ENCODE peak calls at places on chromosome 16, in six cellular contexts. Z, W, P, F, N and D are unnamed samples.
A peak's percentile ranks its signal among the peaks of the same experiment; 100 is the strongest.

GRCh38 chr16:11093578-11094074 is 149.3 kb downstream of the CLEC16A start:
- DNase-seq in Z (no peak), W (no peak), P (no peak), F (no peak), N (no peak), D (no peak)

GRCh38 chr16:2282866-2283555 is 15.1 kb upstream of the RNPS1 start:
- DNase-seq in Z (no peak), W (no peak), P (no peak), F (no peak), N (no peak), D (no peak)

GRCh38 chr16:84777435-84777834 is 42.4 kb upstream of the CRISPLD2 start:
- DNase-seq in Z (no peak), W (no peak), P (no peak), F (no peak), N (no peak), D (no peak)

GRCh38 chr16:28538733-28539596 is at the start of gene NUPR1:
- DNase-seq in Z (peak; percentile 63), W (peak; percentile 62), P (no peak), F (no peak), N (peak; percentile 89), D (peak; percentile 14)

GRCh38 chr16:66372078-66372897 is 5.8 kb downstream of the CDH5 start:
- DNase-seq in Z (no peak), W (no peak), P (no peak), F (no peak), N (no peak), D (no peak)

GRCh38 chr16:23359092-23359760 is 57.1 kb downstream of the SCNN1B start:
- DNase-seq in Z (no peak), W (peak; percentile 59), P (no peak), F (no peak), N (no peak), D (no peak)

GRCh38 chr16:53115047-53115446 is 60.3 kb downstream of the CHD9 start:
- DNase-seq in Z (no peak), W (no peak), P (no peak), F (no peak), N (no peak), D (no peak)

GRCh38 chr16:37511-37910 is 15.9 kb downstream of the POLR3K start:
- DNase-seq in Z (no peak), W (no peak), P (no peak), F (no peak), N (no peak), D (no peak)

DNA sequence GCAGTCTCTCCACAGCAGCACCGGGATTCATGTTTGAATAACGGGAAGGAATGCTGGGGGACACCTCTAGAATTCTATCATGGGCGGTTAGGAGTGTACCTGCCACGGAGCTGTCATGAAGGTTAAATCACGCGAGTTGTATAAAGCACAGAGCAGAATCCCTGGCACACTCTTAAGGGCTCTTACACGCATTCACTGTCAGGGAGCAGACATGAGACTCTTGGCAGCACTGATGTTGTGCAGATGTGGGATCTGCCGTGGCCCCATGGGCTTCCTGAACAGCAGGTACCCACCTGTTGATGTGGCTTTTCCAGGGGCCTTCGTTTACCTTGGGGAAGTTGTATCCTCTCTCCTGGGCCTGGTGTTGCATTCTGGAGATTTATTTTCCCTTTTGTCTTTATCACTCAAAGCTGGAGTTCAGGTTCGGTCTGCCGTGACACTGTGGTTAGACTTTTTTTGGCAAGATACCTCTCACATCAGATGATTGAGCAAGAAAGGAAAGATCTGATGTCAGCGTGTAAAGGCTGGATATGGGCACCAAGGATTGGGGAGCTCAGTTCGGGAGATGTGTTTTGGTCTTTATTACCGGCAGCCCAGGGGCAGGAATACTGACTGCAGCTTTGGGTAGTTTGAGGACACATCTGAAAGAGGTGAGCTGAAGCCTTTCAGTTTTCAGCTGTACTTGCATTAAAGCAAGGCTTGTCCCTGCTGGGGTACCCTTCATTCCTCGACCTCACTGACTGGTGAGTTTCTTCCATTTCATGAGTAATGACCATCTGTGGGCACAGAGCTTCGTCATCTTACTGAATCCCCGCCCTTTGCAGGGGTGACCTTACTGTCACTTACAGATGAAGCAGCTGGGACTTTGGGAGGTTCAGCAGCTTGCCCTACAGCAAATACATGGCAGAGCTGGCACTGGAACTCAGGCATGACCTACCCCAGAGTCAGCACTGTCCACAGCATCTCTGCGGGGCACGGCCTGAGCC is 19.3 kb downstream of the KNOP1 start:
- DNase-seq in Z (no peak), W (no peak), P (no peak), F (no peak), N (no peak), D (no peak)
- TF ChIP-seq JUN in Z (no peak), W (no peak), P (no peak), F (no peak), N (no peak), D (no peak)

GRCh38 chr16:68445458-68445857 is 2.9 kb downstream of the SMPD3 start:
- DNase-seq in Z (peak; percentile 41), W (peak; percentile 35), P (peak; percentile 80), F (peak; percentile 65), N (peak; percentile 67), D (peak; percentile 82)
- TF ChIP-seq CTCF in Z (peak; percentile 32), W (peak; percentile 44), P (peak; percentile 96), F (peak; percentile 80), N (peak; percentile 71), D (peak; percentile 63)

GRCh38 chr16:47504599-47504998 is 43.5 kb downstream of the PHKB start:
- DNase-seq in Z (no peak), W (no peak), P (no peak), F (no peak), N (no peak), D (no peak)
- TF ChIP-seq JUN in Z (no peak), W (no peak), P (no peak), F (no peak), N (no peak), D (no peak)

GRCh38 chr16:88428616-88429386 is 24.3 kb upstream of the ZFPM1 start:
- DNase-seq in Z (no peak), W (no peak), P (no peak), F (no peak), N (no peak), D (no peak)
- TF ChIP-seq CTCF in Z (no peak), W (no peak), P (no peak), F (peak; percentile 16), N (peak; percentile 26), D (peak; percentile 14)

DNA sequence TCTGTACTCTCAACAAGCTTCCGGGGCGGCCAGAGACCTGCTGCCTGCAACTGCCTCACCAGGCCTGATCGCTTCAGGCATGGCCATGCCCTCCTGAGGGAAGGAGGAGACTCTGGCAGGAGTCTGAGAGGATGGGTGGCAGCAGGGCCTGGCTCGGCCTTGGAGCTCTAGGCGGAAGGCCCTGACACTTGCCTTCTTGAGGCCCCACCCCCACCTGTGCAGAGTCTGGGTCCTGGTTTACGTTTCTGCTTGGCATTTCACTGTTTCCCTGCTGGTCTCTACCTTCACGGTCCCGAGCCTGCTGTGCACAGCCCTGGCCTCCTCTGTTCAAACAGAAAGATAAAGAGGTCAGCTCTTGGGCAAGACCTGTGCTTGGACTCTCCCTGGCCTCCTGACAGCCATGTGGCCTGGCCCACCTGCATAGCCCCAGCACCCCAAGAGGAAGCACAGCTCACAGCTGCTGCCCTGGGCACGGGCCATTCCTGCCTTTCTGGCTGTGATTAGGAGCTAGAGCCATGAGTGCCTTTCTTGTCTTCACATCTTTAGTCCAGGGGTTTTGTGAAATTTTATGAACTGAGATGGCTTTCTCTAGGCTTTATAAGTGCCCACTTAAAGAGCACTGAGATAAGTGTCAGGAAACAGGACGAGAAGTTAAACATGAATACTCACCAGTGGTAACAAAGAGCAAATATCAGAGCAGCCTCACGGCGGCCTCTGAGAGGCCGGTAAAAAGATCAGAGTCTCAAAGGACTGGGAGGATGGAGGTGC is 25.5 kb upstream of the MTSS2 start:
- DNase-seq in Z (no peak), W (no peak), P (no peak), F (no peak), N (peak; percentile 80), D (no peak)
- TF ChIP-seq JUN in Z (no peak), W (no peak), P (no peak), F (no peak), N (peak; percentile 64), D (no peak)

GRCh38 chr16:76665571-76666275 is 388.5 kb downstream of the CNTNAP4 start:
- DNase-seq in Z (peak; percentile 1), W (no peak), P (no peak), F (no peak), N (no peak), D (no peak)
- TF ChIP-seq CTCF in Z (no peak), W (no peak), P (no peak), F (no peak), N (no peak), D (no peak)

GRCh38 chr16:56793504-56793903 is 63.6 kb downstream of the NUP93 start:
- DNase-seq in Z (peak; percentile 14), W (peak; percentile 60), P (no peak), F (peak; percentile 11), N (peak; percentile 47), D (no peak)
- TF ChIP-seq JUN in Z (no peak), W (no peak), P (no peak), F (no peak), N (no peak), D (no peak)

GRCh38 chr16:57166951-57167350 is 18.9 kb downstream of the PSME3IP1 start:
- DNase-seq in Z (no peak), W (no peak), P (no peak), F (no peak), N (no peak), D (no peak)

GRCh38 chr16:57169327-57169726 is 16.5 kb downstream of the PSME3IP1 start:
- DNase-seq in Z (no peak), W (no peak), P (no peak), F (no peak), N (no peak), D (no peak)

GRCh38 chr16:57167537-57167936 is 18.3 kb downstream of the PSME3IP1 start:
- DNase-seq in Z (no peak), W (no peak), P (no peak), F (no peak), N (no peak), D (no peak)

GRCh38 chr16:57165923-57166322 is 19.9 kb downstream of the PSME3IP1 start:
- DNase-seq in Z (no peak), W (no peak), P (no peak), F (no peak), N (no peak), D (no peak)

DNA sequence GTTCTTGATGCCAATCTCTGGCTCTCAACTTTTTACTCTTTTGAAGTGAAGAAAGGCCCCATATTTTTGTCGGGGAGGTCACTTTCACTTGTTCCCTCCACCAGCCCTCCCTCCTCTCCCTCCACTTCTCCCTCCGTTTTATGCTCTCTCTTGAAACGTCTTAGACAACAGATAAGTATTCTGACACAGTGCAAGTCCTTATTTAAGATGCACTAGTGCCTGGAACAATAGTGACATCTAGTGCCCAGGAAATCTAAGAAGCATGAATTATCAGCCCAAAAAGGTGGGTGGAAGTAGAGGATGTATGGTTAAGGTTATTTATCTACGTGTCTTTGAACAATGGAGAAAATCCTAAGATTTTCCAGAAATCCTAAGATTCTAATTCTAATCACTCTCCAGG is 17.9 kb downstream of the PSME3IP1 start:
- DNase-seq in Z (no peak), W (peak; percentile 83), P (no peak), F (peak; percentile 67), N (peak; percentile 53), D (no peak)
- TF ChIP-seq CTCF in Z (peak; percentile 71), W (peak; percentile 51), P (peak; percentile 41), F (peak; percentile 65), N (peak; percentile 77), D (no peak)